ENCODE peak calls at places on chromosomes 4 and X, in five cellular contexts. J is HCT116, G is SK-N-SH, W is endothelial cell of umbilical vein, S is A549. M is an unnamed sample.
A peak's percentile ranks its signal among the peaks of the same experiment; 100 is the strongest.

GRCh38 chr4:65825121-65825520 is 154.8 kb upstream of the EPHA5 start:
- DNase-seq in J (no peak), W (peak; percentile 4), S (peak; percentile 1), G (no peak), M (peak; percentile 1)

GRCh38 chr4:40246547-40246900 is 49.7 kb downstream of the RHOH start:
- DNase-seq in S (no peak), J (no peak), G (no peak), W (no peak), M (no peak)

GRCh38 chrX:63754141-63754859 is 30.7 kb downstream of the ARHGEF9 start:
- DNase-seq in G (no peak), J (no peak), S (no peak), W (peak; percentile 46), M (peak; percentile 44)

GRCh38 chrX:7132335-7133035 is 15.0 kb upstream of the STS start:
- DNase-seq in W (peak; percentile 71), G (no peak), J (peak; percentile 56), S (peak; percentile 90), M (peak; percentile 46)

GRCh38 chr4:182916483-182917181 is 554 bp downstream of the DCTD start:
- DNase-seq in J (no peak), G (no peak), W (peak; percentile 53), S (peak; percentile 47), M (peak; percentile 62)

GRCh38 chrX:38857736-38858432 is 56.6 kb downstream of the MID1IP1 start:
- DNase-seq in W (no peak), J (no peak), S (no peak), G (no peak), M (no peak)

GRCh38 chrX:120499301-120500097 is 30.4 kb upstream of the LAMP2 start:
- DNase-seq in W (no peak), S (no peak), J (no peak), G (no peak), M (no peak)

GRCh38 chrX:15418041-15418706 is 34.0 kb upstream of the VEGFD start:
- DNase-seq in G (no peak), W (no peak), J (no peak), S (no peak), M (no peak)

GRCh38 chrX:56228914-56229313 is 3.2 kb upstream of the KLF8 start:
- DNase-seq in J (no peak), W (no peak), G (no peak), S (no peak), M (no peak)

GRCh38 chr4:5808081-5808741 is 84.7 kb downstream of the CRMP1 start:
- DNase-seq in S (no peak), G (peak; percentile 50), W (peak; percentile 22), J (no peak), M (no peak)

GRCh38 chr4:119597377-119597776 is 31.2 kb downstream of the PDE5A start:
- DNase-seq in G (no peak), J (no peak), S (no peak), W (no peak), M (no peak)

GRCh38 chrX:65971151-65971550 is 68.7 kb downstream of the VSIG4 start:
- DNase-seq in W (no peak), G (no peak), S (no peak), J (no peak), M (no peak)

GRCh38 chrX:129724767-129725166 is 14.0 kb upstream of the XPNPEP2 start:
- DNase-seq in G (no peak), S (no peak), J (no peak), W (no peak), M (no peak)

GRCh38 chr4:14726441-14727405 is 275.6 kb upstream of the CPEB2 start:
- DNase-seq in J (no peak), W (no peak), G (no peak), S (peak; percentile 80), M (no peak)

GRCh38 chr4:41709844-41710481 is 38.6 kb downstream of the PHOX2B start:
- DNase-seq in G (no peak), W (no peak), J (no peak), S (peak; percentile 82), M (peak; percentile 37)

GRCh38 chr4:114385195-114385985 is 213.2 kb upstream of the UGT8 start:
- DNase-seq in W (no peak), J (no peak), S (no peak), G (no peak), M (peak; percentile 10)

GRCh38 chrX:112867570-112867969 is 26.9 kb upstream of the AMOT start:
- DNase-seq in G (no peak), W (no peak), J (peak; percentile 22), S (no peak), M (no peak)

GRCh38 chr4:1091561-1091995 is 21.8 kb downstream of the RNF212 start:
- DNase-seq in J (no peak), S (no peak), W (no peak), G (no peak), M (no peak)

GRCh38 chrX:72031118-72031517 is 100.6 kb downstream of the RTL5 start:
- DNase-seq in W (no peak), G (no peak), J (no peak), S (no peak), M (no peak)

GRCh38 chr4:26787461-26788340 is 72.9 kb upstream of the STIM2 start:
- DNase-seq in G (no peak), J (peak; percentile 70), W (peak; percentile 52), S (peak; percentile 50), M (peak; percentile 92)

GRCh38 chrX:45749375-45749774 is 548.7 kb upstream of the DIPK2B start:
- DNase-seq in G (no peak), W (peak; percentile 43), S (no peak), J (no peak), M (peak; percentile 31)

GRCh38 chrX:148930330-148930729 is 429.9 kb downstream of the AFF2 start:
- DNase-seq in S (no peak), W (no peak), J (no peak), G (no peak), M (no peak)

GRCh38 chr4:149522031-149522430 is 293.6 kb downstream of the IQCM start:
- DNase-seq in S (no peak), G (no peak), J (no peak), W (no peak), M (no peak)

GRCh38 chr4:124184767-124185166 is 527.8 kb downstream of the ANKRD50 start:
- DNase-seq in W (no peak), S (no peak), J (no peak), G (no peak), M (no peak)

GRCh38 chrX:42597481-42597880 is 180.5 kb downstream of the PPP1R2C start:
- DNase-seq in J (no peak), S (no peak), W (no peak), G (no peak), M (no peak)

GRCh38 chr4:85774489-85774888 is 299.5 kb downstream of the ARHGAP24 start:
- DNase-seq in G (no peak), J (no peak), W (no peak), S (no peak), M (no peak)

GRCh38 chrX:113935516-113935915 is 648.4 kb upstream of the HTR2C start:
- DNase-seq in W (no peak), G (no peak), S (peak; percentile 5), J (no peak), M (no peak)

GRCh38 chr4:181018472-181018871 is 1224.7 kb upstream of the TENM3 start:
- DNase-seq in J (no peak), S (no peak), G (no peak), W (no peak), M (no peak)

GRCh38 chr4:158778065-158778711 is 9.4 kb downstream of the FNIP2 start:
- DNase-seq in J (no peak), G (no peak), S (no peak), W (no peak), M (no peak)

GRCh38 chrX:140723251-140723650 is 13.7 kb downstream of the LINC00632 start:
- DNase-seq in J (no peak), G (no peak), S (peak; percentile 26), W (no peak), M (no peak)

GRCh38 chrX:150199181-150199580 is 163.9 kb upstream of the MAMLD1 start:
- DNase-seq in W (no peak), G (no peak), J (no peak), S (no peak), M (no peak)
- TF ChIP-seq MAX in W (no peak), G (no peak), J (no peak), S (no peak), M (no peak)

DNA sequence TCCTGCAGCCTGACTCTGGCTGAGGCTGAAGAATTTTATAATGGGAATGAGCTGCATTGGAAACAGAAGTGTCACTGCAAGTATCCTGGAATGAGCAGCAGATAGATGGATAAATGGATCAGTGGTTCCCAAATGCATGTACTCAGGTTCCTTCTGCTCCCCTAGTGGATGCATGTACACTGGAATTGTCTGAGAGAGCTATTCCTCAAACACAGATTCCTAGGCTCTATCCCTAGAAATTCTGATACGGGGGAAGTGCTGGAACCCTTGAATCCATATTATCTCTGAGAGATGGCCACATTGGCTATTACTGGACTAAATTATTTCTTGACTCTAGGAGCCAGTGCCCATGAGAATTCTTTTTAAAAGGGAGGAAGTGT is 64.8 kb downstream of the TMEM131L start:
- DNase-seq in W (no peak), J (no peak), G (peak; percentile 31), S (no peak), M (no peak)
- TF ChIP-seq CTCF in W (no peak), J (no peak), G (peak; percentile 26), S (no peak), M (no peak)

GRCh38 chr4:111037591-111037990 is 414.7 kb upstream of the PITX2 start:
- DNase-seq in J (no peak), S (no peak), G (no peak), W (no peak), M (no peak)
- H3K4me3 ChIP-seq in J (no peak overlapping the region), S (no peak overlapping the region), G (no peak overlapping the region), W (no peak overlapping the region), M (no peak overlapping the region)

DNA sequence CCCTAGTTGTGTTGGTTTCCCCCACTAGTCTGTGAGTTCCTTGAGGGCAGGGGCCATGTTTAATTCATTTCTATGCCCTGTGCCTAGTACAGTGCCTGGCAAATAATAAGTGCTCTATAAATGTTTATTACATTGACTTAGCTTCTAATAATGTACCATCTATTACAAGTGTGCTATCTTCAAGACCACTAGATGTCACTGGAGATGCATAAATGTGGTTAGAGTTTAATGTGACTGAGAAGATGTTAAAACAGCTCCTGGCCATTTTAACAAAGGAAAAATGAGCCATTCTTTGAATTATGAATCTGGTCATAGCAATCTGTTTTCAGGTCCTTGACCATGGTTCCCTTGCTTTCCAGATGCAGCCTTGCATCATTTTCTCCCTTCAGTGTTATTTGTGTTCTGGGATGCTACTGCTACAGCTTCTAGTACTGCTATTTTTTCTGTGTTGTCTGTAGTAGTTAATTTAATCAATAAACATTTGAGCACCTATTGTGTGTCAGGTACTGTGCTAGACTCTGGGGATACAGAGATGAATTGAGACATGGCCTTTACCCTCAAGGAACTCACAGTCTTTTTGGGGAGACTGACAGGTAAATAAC is 43.2 kb downstream of the SLC9A6 start:
- DNase-seq in G (peak; percentile 47), S (peak; percentile 55), W (peak; percentile 67), J (peak; percentile 21), M (peak; percentile 61)
- TF ChIP-seq MAX in G (no peak), S (no peak), W (no peak), J (no peak), M (no peak)

DNA sequence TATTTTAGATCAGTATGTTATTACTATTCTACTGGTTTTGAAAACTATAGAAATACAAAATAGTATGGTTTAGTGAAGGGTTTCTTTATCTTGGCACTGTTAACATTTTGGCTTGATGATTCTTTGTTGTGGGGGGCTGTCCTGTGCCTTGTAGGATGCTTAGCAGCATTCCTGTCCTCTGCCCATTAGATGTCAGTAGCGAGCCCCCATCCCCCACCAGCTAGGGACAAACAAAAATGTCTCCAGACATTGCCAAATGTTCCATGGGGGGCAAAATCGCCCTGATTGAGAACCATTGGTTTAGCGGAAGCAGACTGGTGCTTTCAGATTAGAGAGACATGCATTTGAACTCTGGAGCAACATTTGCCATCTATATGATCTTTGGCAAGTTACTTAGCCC is 23.3 kb downstream of the SPARCL1 start:
- DNase-seq in G (no peak), S (no peak), W (no peak), J (no peak), M (peak; percentile 23)
- TF ChIP-seq CTCF in G (peak; percentile 39), S (no peak), W (no peak), J (no peak), M (peak; percentile 34)

GRCh38 chrX:68500105-68500504 is 1.3 kb downstream of the YIPF6 start:
- DNase-seq in S (no peak), J (no peak), W (no peak), G (no peak), M (no peak)
- H3K4me3 ChIP-seq in S (peak overlapping the region; percentile 75), J (peak overlapping the region; percentile 79), W (no peak overlapping the region), G (peak overlapping the region; percentile 98), M (peak overlapping the region; percentile 90)